ENCODE peak calls at places on chromosomes 1 and 21, in six cellular contexts. Y, R, J, S, K and Z are unnamed samples.
A peak's percentile ranks its signal among the peaks of the same experiment; 100 is the strongest.

GRCh38 chr1:167013124-167013900 is 24.2 kb downstream of the MAEL start:
- DNase-seq in Y (no peak), R (no peak), J (no peak), S (no peak), K (no peak), Z (no peak)

GRCh38 chr1:210264521-210265380 is 32.2 kb downstream of the SERTAD4 start:
- DNase-seq in Y (no peak), R (no peak), J (no peak), S (no peak), K (no peak), Z (no peak)

GRCh38 chr1:109237512-109237911 is 11.8 kb upstream of the CELSR2 start:
- DNase-seq in Y (no peak), R (no peak), J (no peak), S (no peak), K (no peak), Z (no peak)

GRCh38 chr1:43513471-43514173 is 17.1 kb upstream of the PTPRF start:
- DNase-seq in Y (no peak), R (no peak), J (no peak), S (no peak), K (no peak), Z (no peak)

GRCh38 chr1:30787266-30787665 is 29.7 kb upstream of the LAPTM5 start:
- DNase-seq in Y (no peak), R (no peak), J (no peak), S (no peak), K (no peak), Z (no peak)

GRCh38 chr1:74422379-74423155 is 89.8 kb downstream of the LRRC53 start:
- DNase-seq in Y (no peak), R (no peak), J (no peak), S (no peak), K (no peak), Z (no peak)

GRCh38 chr21:38997756-38998155 is 185.5 kb downstream of the PSMG1 start:
- DNase-seq in Y (no peak), R (no peak), J (no peak), S (no peak), K (no peak), Z (no peak)

GRCh38 chr1:14571810-14572767 is 26.4 kb upstream of the KAZN start:
- DNase-seq in Y (no peak), R (no peak), J (no peak), S (no peak), K (no peak), Z (no peak)

GRCh38 chr1:64934115-64934880 is 32.1 kb downstream of the JAK1 start:
- DNase-seq in Y (peak; percentile 77), R (peak; percentile 41), J (no peak), S (no peak), K (peak; percentile 34), Z (no peak)

GRCh38 chr21:16794944-16795343 is 717.9 kb upstream of the CXADR start:
- DNase-seq in Y (peak; percentile 67), R (no peak), J (no peak), S (no peak), K (peak; percentile 40), Z (no peak)

GRCh38 chr1:225534135-225534534 is 106.3 kb upstream of the LBR start:
- DNase-seq in Y (no peak), R (no peak), J (no peak), S (no peak), K (no peak), Z (no peak)

GRCh38 chr1:41980872-41981653 is 62.3 kb upstream of the HIVEP3 start:
- DNase-seq in Y (no peak), R (no peak), J (no peak), S (no peak), K (no peak), Z (no peak)

GRCh38 chr1:158140871-158141270 is 39.8 kb upstream of the CD1D start:
- DNase-seq in Y (no peak), R (no peak), J (no peak), S (no peak), K (no peak), Z (no peak)

GRCh38 chr1:232316864-232317263 is 313.1 kb downstream of the SIPA1L2 start:
- DNase-seq in Y (no peak), R (no peak), J (no peak), S (no peak), K (no peak), Z (no peak)

GRCh38 chr1:247373721-247374141 is 42.1 kb upstream of the ZNF496 start:
- DNase-seq in Y (no peak), R (peak; percentile 47), J (peak; percentile 25), S (peak; percentile 46), K (peak; percentile 60), Z (peak; percentile 79)

GRCh38 chr1:173267453-173267945 is 60.4 kb upstream of the TNFSF4 start:
- DNase-seq in Y (peak; percentile 80), R (no peak), J (no peak), S (no peak), K (no peak), Z (no peak)

GRCh38 chr1:59128784-59129227 is 168.1 kb upstream of the FGGY start:
- DNase-seq in Y (peak; percentile 40), R (no peak), J (no peak), S (no peak), K (no peak), Z (no peak)

GRCh38 chr1:51729156-51729823 is 112.4 kb downstream of the OSBPL9 start:
- DNase-seq in Y (peak; percentile 51), R (peak; percentile 77), J (peak; percentile 91), S (peak; percentile 92), K (peak; percentile 77), Z (peak; percentile 91)

GRCh38 chr1:42450081-42450480 is 5.7 kb downstream of the ZMYND12 start:
- DNase-seq in Y (no peak), R (no peak), J (no peak), S (no peak), K (no peak), Z (no peak)

GRCh38 chr1:106276856-106277255 is 779.6 kb upstream of the PRMT6 start:
- DNase-seq in Y (no peak), R (no peak), J (no peak), S (no peak), K (no peak), Z (no peak)

GRCh38 chr1:160795951-160796383 is at the start of gene LY9:
- DNase-seq in Y (no peak), R (no peak), J (peak; percentile 74), S (peak; percentile 95), K (no peak), Z (no peak)

GRCh38 chr1:17032741-17033140 is 21.0 kb upstream of the ATP13A2 start:
- DNase-seq in Y (no peak), R (no peak), J (no peak), S (no peak), K (no peak), Z (no peak)

GRCh38 chr1:231138221-231138620 is 23.6 kb upstream of the TRIM67 start:
- DNase-seq in Y (no peak), R (no peak), J (no peak), S (no peak), K (no peak), Z (no peak)

GRCh38 chr1:112509660-112510178 is 954 bp downstream of the WNT2B start:
- DNase-seq in Y (no peak), R (no peak), J (no peak), S (no peak), K (no peak), Z (no peak)

GRCh38 chr1:5915587-5916571 is 76.3 kb downstream of the NPHP4 start:
- DNase-seq in Y (no peak), R (no peak), J (no peak), S (peak; percentile 21), K (no peak), Z (no peak)

GRCh38 chr1:12113433-12114339 is 50.6 kb downstream of the TNFRSF8 start:
- DNase-seq in Y (no peak), R (no peak), J (no peak), S (no peak), K (no peak), Z (peak; percentile 26)

GRCh38 chr1:180924939-180925338 is 12.2 kb downstream of the KIAA1614 start:
- DNase-seq in Y (no peak), R (no peak), J (no peak), S (no peak), K (no peak), Z (no peak)

GRCh38 chr1:9121891-9122409 is 7.0 kb downstream of the GPR157 start:
- DNase-seq in Y (no peak), R (no peak), J (no peak), S (peak; percentile 46), K (no peak), Z (no peak)
- H3K4me3 ChIP-seq in Y (no peak overlapping the region), R (no peak overlapping the region), J (peak overlapping the region; percentile 43), S (no peak overlapping the region), K (no peak overlapping the region), Z (no peak overlapping the region)

GRCh38 chr1:23216771-23217420 is 406 bp downstream of the HTR1D start:
- DNase-seq in Y (no peak), R (no peak), J (no peak), S (peak; percentile 11), K (no peak), Z (no peak)

GRCh38 chr1:23215291-23215690 is 2.0 kb downstream of the HTR1D start:
- DNase-seq in Y (no peak), R (no peak), J (no peak), S (no peak), K (no peak), Z (no peak)

GRCh38 chr1:23214640-23215039 is 2.7 kb downstream of the HTR1D start:
- DNase-seq in Y (no peak), R (no peak), J (no peak), S (no peak), K (no peak), Z (no peak)

GRCh38 chr1:23217421-23218115 is at the start of gene HTR1D:
- DNase-seq in Y (no peak), R (no peak), J (no peak), S (no peak), K (no peak), Z (peak; percentile 79)

GRCh38 chr1:23215751-23216449 is 1.4 kb downstream of the HTR1D start:
- DNase-seq in Y (no peak), R (no peak), J (no peak), S (no peak), K (no peak), Z (no peak)
- H3K4me3 ChIP-seq in Y (no peak overlapping the region), R (no peak overlapping the region), J (no peak overlapping the region), S (no peak overlapping the region), K (no peak overlapping the region), Z (no peak overlapping the region)

GRCh38 chr1:150763018-150763417 is 2.6 kb downstream of the CTSS start:
- DNase-seq in Y (no peak), R (no peak), J (no peak), S (no peak), K (no peak), Z (no peak)
- H3K4me3 ChIP-seq in Y (no peak overlapping the region), R (no peak overlapping the region), J (peak overlapping the region; percentile 78), S (no peak overlapping the region), K (no peak overlapping the region), Z (no peak overlapping the region)

DNA sequence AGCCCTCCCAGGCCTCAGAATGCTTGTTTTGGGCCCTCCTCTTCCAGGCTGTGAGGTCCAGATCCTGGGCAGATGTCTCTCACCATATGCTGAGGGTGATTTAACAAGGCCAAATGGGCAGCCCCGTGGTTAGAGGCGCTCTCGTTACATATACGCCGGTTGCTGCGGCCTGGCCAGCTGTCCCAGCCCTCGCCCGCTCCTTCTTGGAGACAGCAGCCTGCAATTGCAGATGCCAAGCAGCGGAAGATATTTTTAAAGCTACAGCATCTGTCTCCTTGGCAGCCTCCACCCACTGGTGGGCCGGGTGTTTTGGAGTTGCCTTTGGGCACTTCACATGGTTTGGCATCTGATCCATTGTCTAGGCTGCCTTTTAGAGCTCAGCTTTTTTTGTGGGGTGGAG is 178.8 kb upstream of the NFIA start:
- DNase-seq in Y (no peak), R (peak; percentile 62), J (no peak), S (no peak), K (peak; percentile 17), Z (peak; percentile 80)
- H3K4me3 ChIP-seq in Y (no peak overlapping the region), R (no peak overlapping the region), J (no peak overlapping the region), S (no peak overlapping the region), K (no peak overlapping the region), Z (no peak overlapping the region)